ENCODE peak calls at places on chromosomes 5 and 9, in eight cellular contexts. Q, S, J, O, G, F, K and U are unnamed samples.

GRCh38 chr9:96856363-96857286 is 2.3 kb upstream of the ZNF782 start:
- DNase-seq in K (peak), S (no peak), F (peak), G (peak), J (peak), Q (peak), O (peak), U (peak)

GRCh38 chr5:137492321-137492720 is 6.8 kb downstream of the SPOCK1 start:
- DNase-seq in J (peak), F (no peak), G (peak), O (no peak), S (no peak), Q (no peak), K (no peak), U (peak)

GRCh38 chr5:159581502-159582249 is 251.4 kb upstream of the IL12B start:
- DNase-seq in O (peak), K (no peak), G (peak), J (peak), Q (no peak), F (peak), S (no peak), U (peak)

GRCh38 chr5:120463026-120463770 is 902 bp upstream of the PRR16 start:
- DNase-seq in S (no peak), K (no peak), Q (no peak), O (no peak), J (no peak), G (no peak), F (no peak), U (no peak)

GRCh38 chr5:129917224-129917623 is 13.0 kb downstream of the CHSY3 start:
- DNase-seq in S (no peak), Q (no peak), K (no peak), O (no peak), G (no peak), F (no peak), J (no peak), U (no peak)

GRCh38 chr5:38831909-38832308 is 13.9 kb upstream of the OSMR start:
- DNase-seq in J (no peak), S (no peak), G (no peak), K (peak), O (no peak), Q (peak), F (no peak), U (peak)

GRCh38 chr9:35287986-35288515 is 126.2 kb downstream of the UNC13B start:
- DNase-seq in K (no peak), Q (no peak), G (no peak), J (no peak), O (no peak), F (no peak), S (no peak), U (no peak)

GRCh38 chr5:160382361-160382760 is 11.9 kb upstream of the C1QTNF2 start:
- DNase-seq in O (no peak), Q (no peak), G (no peak), S (no peak), K (no peak), F (no peak), J (no peak), U (no peak)

GRCh38 chr9:94870465-94870792 is 143.9 kb downstream of the AOPEP start:
- DNase-seq in G (no peak), O (no peak), K (no peak), Q (no peak), S (no peak), J (no peak), F (no peak), U (no peak)

GRCh38 chr9:132800038-132800648 is 77.9 kb downstream of the AK8 start:
- DNase-seq in F (peak), J (peak), Q (peak), S (peak), O (peak), G (peak), K (peak), U (peak)

GRCh38 chr9:26775405-26775804 is 117.2 kb downstream of the CAAP1 start:
- DNase-seq in Q (no peak), S (no peak), O (no peak), J (no peak), G (no peak), K (no peak), F (no peak), U (no peak)

GRCh38 chr9:85743290-85744128 is 1.8 kb upstream of the AGTPBP1 start:
- DNase-seq in O (no peak), K (no peak), G (peak), Q (no peak), S (no peak), J (peak), F (peak), U (peak)

GRCh38 chr9:125277411-125277810 is 15.8 kb downstream of the GAPVD1 start:
- DNase-seq in F (no peak), S (no peak), J (no peak), Q (no peak), G (no peak), K (no peak), O (no peak), U (no peak)

GRCh38 chr9:95090871-95091573 is 226.5 kb downstream of the FANCC start:
- DNase-seq in K (no peak), F (no peak), Q (no peak), J (no peak), G (no peak), S (peak), O (no peak), U (peak)

GRCh38 chr5:84091400-84091799 is 293.3 kb downstream of the EDIL3 start:
- DNase-seq in O (no peak), S (no peak), G (no peak), Q (no peak), J (no peak), K (peak), F (no peak), U (no peak)

GRCh38 chr9:123049589-123050222 is 16.2 kb downstream of the GPR21 start:
- DNase-seq in K (no peak), S (no peak), G (peak), J (no peak), Q (no peak), F (no peak), O (no peak), U (no peak)

GRCh38 chr9:68555416-68555815 is 14.7 kb upstream of the TMEM252 start:
- DNase-seq in O (no peak), F (no peak), Q (no peak), G (no peak), J (no peak), S (no peak), K (no peak), U (no peak)

GRCh38 chr9:127796899-127797370 is 5.7 kb upstream of the FPGS start:
- DNase-seq in J (no peak), Q (no peak), K (no peak), G (no peak), S (no peak), F (no peak), O (no peak), U (peak)

GRCh38 chr5:134070648-134070978 is 43.9 kb upstream of the TCF7 start:
- DNase-seq in G (no peak), F (no peak), J (no peak), S (no peak), O (no peak), K (no peak), Q (no peak), U (peak)

GRCh38 chr5:100726116-100726515 is 177.0 kb downstream of the ST8SIA4 start:
- DNase-seq in K (no peak), F (no peak), G (no peak), J (no peak), Q (no peak), S (no peak), O (no peak), U (no peak)

GRCh38 chr5:130198927-130199326 is 294.7 kb downstream of the CHSY3 start:
- DNase-seq in J (peak), G (no peak), S (no peak), F (no peak), O (no peak), Q (no peak), K (peak), U (peak)

GRCh38 chr5:172178301-172179031 is 9.6 kb downstream of the STK10 start:
- DNase-seq in O (no peak), J (no peak), G (no peak), Q (no peak), S (no peak), F (no peak), K (peak), U (no peak)

GRCh38 chr5:1180841-1181271 is 20.5 kb upstream of the SLC6A19 start:
- DNase-seq in O (no peak), Q (no peak), G (no peak), F (no peak), S (no peak), K (no peak), J (no peak), U (no peak)

GRCh38 chr5:437281-437771 is 5.7 kb upstream of the EXOC3 start:
- DNase-seq in S (peak), K (no peak), Q (no peak), G (no peak), O (no peak), J (no peak), F (no peak), U (no peak)

GRCh38 chr5:179228341-179229121 is 116.7 kb downstream of the ADAMTS2 start:
- DNase-seq in O (no peak), F (no peak), S (peak), J (no peak), Q (no peak), K (no peak), G (no peak), U (no peak)

GRCh38 chr5:1971944-1972343 is 89.2 kb upstream of the IRX4 start:
- DNase-seq in G (no peak), S (no peak), O (no peak), J (no peak), Q (no peak), K (no peak), F (no peak), U (no peak)

GRCh38 chr9:126985870-126986498 is 71.4 kb downstream of the RALGPS1 start:
- DNase-seq in G (peak), S (peak), K (peak), O (no peak), J (no peak), Q (no peak), F (peak), U (peak)

GRCh38 chr5:38462972-38463633 is 93.3 kb downstream of the LIFR start:
- DNase-seq in F (no peak), Q (no peak), O (no peak), S (no peak), G (no peak), J (no peak), K (no peak), U (peak)

GRCh38 chr5:110639307-110639902 is 87.1 kb downstream of the TMEM232 start:
- DNase-seq in G (no peak), F (no peak), J (no peak), K (no peak), S (no peak), Q (no peak), O (no peak), U (no peak)

GRCh38 chr5:33321026-33321425 is 119.7 kb upstream of the TARS1 start:
- DNase-seq in S (peak), O (peak), J (peak), F (no peak), G (peak), Q (no peak), K (no peak), U (peak)

GRCh38 chr5:122403965-122404364 is 91.9 kb downstream of the SNCAIP start:
- DNase-seq in J (no peak), S (no peak), K (no peak), F (no peak), G (no peak), O (no peak), Q (no peak), U (no peak)

GRCh38 chr5:145463634-145464033 is 371.5 kb downstream of the PRELID2 start:
- DNase-seq in O (no peak), F (no peak), G (no peak), K (no peak), S (no peak), J (no peak), Q (no peak), U (no peak)

GRCh38 chr5:179203248-179203647 is 142.0 kb downstream of the ADAMTS2 start:
- DNase-seq in F (no peak), Q (no peak), G (no peak), K (no peak), O (no peak), S (no peak), J (no peak), U (no peak)

GRCh38 chr5:162721125-162721524 is 653.6 kb downstream of the GABRG2 start:
- DNase-seq in J (no peak), F (no peak), K (no peak), G (no peak), Q (no peak), S (no peak), O (no peak), U (no peak)

GRCh38 chr5:168328804-168329203 is 37.4 kb downstream of the WWC1 start:
- DNase-seq in S (peak), K (peak), F (peak), G (no peak), J (no peak), O (no peak), Q (peak), U (peak)

GRCh38 chr9:127661342-127661741 is 45.4 kb upstream of the CFAP157 start:
- DNase-seq in J (no peak), K (no peak), G (no peak), S (no peak), Q (no peak), F (no peak), O (no peak), U (no peak)

GRCh38 chr5:74477761-74478160 is 162.8 kb downstream of the ENC1 start:
- DNase-seq in G (no peak), O (no peak), F (no peak), Q (no peak), J (no peak), K (no peak), S (no peak), U (no peak)

GRCh38 chr5:139642213-139642612 is 5.9 kb upstream of the CXXC5 start:
- DNase-seq in J (no peak), O (no peak), G (no peak), F (no peak), Q (no peak), K (no peak), S (peak), U (no peak)

GRCh38 chr5:9466677-9467076 is 79.2 kb downstream of the SEMA5A start:
- DNase-seq in K (no peak), Q (no peak), J (no peak), O (peak), F (no peak), G (no peak), S (no peak), U (no peak)

GRCh38 chr9:88425538-88425950 is 37.3 kb downstream of the SPIN1 start:
- DNase-seq in K (no peak), G (no peak), J (no peak), O (no peak), F (no peak), S (no peak), Q (no peak), U (peak)

GRCh38 chr9:80605129-80605528 is 1033.4 kb downstream of the TLE4 start:
- DNase-seq in Q (no peak), S (no peak), F (no peak), K (no peak), O (peak), G (peak), J (peak), U (peak)
- TF ChIP-seq CTCF in Q (no peak), S (peak), F (no peak), K (no peak), O (peak), G (peak), J (peak), U (peak)

GRCh38 chr5:34610576-34610975 is 45.6 kb upstream of the RAI14 start:
- DNase-seq in J (no peak), F (no peak), K (no peak), G (no peak), O (no peak), Q (no peak), S (no peak), U (no peak)

GRCh38 chr5:34611829-34612415 is 44.2 kb upstream of the RAI14 start:
- DNase-seq in J (no peak), O (no peak), S (no peak), G (no peak), F (no peak), Q (no peak), K (no peak), U (no peak)

GRCh38 chr5:34609951-34610431 is 46.1 kb upstream of the RAI14 start:
- DNase-seq in S (no peak), O (no peak), Q (no peak), K (no peak), J (no peak), G (no peak), F (no peak), U (peak)

GRCh38 chr5:34606101-34606500 is 50.0 kb upstream of the RAI14 start:
- DNase-seq in F (no peak), J (no peak), S (no peak), K (no peak), Q (no peak), O (no peak), G (no peak), U (no peak)

DNA sequence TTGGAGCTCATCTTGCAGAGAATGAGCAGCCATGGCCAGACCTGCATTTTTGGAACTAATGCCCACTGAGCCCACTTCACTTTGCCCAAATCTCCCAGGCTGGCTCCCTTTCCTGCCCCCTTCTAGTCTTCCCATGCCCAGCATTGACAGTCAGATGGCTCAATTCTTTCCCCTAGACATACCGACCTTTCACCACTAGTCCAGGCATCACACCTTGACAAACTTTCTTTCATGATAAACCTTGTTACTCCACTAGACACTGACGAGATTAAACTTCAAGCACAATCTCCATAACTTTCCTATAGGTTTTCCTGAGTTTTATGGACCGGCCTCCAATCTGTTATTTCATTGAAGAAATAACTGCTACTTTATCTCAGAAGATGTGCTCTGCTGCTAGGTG is 47.8 kb upstream of the RAI14 start:
- DNase-seq in S (no peak), F (no peak), G (no peak), J (no peak), K (no peak), O (no peak), Q (no peak), U (no peak)
- TF ChIP-seq CTCF in S (no peak), F (no peak), G (no peak), J (no peak), K (no peak), O (no peak), Q (no peak), U (no peak)

GRCh38 chr5:109347252-109347888 is 62.4 kb downstream of the PJA2 start:
- DNase-seq in S (no peak), F (peak), Q (no peak), G (no peak), O (no peak), K (no peak), J (no peak), U (no peak)
- TF ChIP-seq CTCF in S (no peak), F (no peak), Q (no peak), G (no peak), O (no peak), K (no peak), J (no peak), U (no peak)

DNA sequence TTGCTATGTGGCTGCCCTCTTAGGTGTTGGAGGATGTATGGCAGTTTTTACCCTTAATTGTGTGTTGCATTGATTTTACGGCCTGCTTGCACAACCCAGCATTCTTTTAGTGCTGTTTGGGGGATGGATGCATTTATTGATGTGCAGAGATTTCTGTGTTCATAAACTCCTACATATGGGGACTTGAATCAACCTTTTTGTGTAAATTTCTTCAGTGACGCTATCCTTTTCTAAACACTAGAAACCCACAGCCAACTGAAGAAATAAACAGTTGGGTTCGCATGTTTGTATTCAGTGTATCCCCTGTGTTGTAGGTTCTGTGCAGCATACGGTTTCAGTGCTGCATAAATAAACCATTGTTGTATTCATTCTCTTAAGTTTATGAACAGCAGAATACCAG is 263.6 kb downstream of the RASEF start:
- DNase-seq in O (no peak), Q (no peak), S (no peak), F (no peak), K (no peak), J (peak), G (no peak), U (peak)
- TF ChIP-seq CTCF in O (no peak), Q (no peak), S (no peak), F (no peak), K (no peak), J (no peak), G (no peak), U (no peak)

GRCh38 chr9:7342229-7342628 is 457.3 kb downstream of the DMAC1 start:
- DNase-seq in O (no peak), F (no peak), S (no peak), Q (no peak), G (no peak), K (peak), J (no peak), U (no peak)
- TF ChIP-seq CTCF in O (peak), F (no peak), S (no peak), Q (no peak), G (peak), K (no peak), J (peak), U (peak)

GRCh38 chr5:71946631-71947030 is 160.6 kb upstream of the MAP1B start:
- DNase-seq in Q (no peak), G (no peak), S (no peak), F (no peak), K (no peak), O (no peak), J (no peak), U (no peak)
- TF ChIP-seq CTCF in Q (no peak), G (no peak), S (no peak), F (no peak), K (no peak), O (no peak), J (no peak), U (no peak)

DNA sequence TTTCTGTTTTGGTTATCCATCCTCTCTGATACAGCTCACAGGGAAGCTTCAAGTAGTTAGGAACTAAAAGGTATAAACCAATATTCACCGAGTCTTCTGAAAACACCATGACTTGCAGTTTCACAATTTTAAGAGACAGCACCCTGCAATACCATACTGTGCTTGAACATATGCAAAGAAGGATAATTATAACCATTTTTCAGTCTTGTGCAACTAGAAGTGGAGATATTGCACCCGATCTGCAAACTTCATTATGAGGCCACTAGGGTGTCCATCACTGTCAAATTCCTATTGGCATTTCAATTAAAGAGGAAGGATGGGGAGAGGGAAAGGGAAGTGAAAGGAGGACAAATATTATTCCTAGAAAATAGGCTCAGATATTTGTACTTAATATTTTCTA is 32.4 kb upstream of the CEP120 start:
- DNase-seq in O (no peak), G (no peak), K (peak), S (no peak), F (no peak), J (no peak), Q (no peak), U (no peak)
- TF ChIP-seq CTCF in O (no peak), G (no peak), K (peak), S (no peak), F (no peak), J (no peak), Q (no peak), U (no peak)

GRCh38 chr5:92687793-92688467 is 893.1 kb downstream of the NR2F1-AS1 start:
- DNase-seq in K (peak), J (peak), G (peak), Q (no peak), O (peak), F (peak), S (no peak), U (peak)
- TF ChIP-seq CTCF in K (no peak), J (peak), G (peak), Q (no peak), O (peak), F (no peak), S (no peak), U (peak)